ENCODE peak calls at places on chromosomes 6 and 20, in nine cellular contexts. J is adrenal gland, D is omental fat pad, N is stomach, T is GM12865, E is esophagus squamous epithelium, S is astrocyte, G is suprapubic skin, F is OCI-LY7. L is an unnamed sample.

GRCh38 chr6:125114248-125114858 is 39.2 kb upstream of the TPD52L1 start:
- DNase-seq in E (no peak), S (no peak), T (peak; percentile 44), F (peak; percentile 41), G (no peak), N (peak; percentile 68), J (peak; percentile 53), D (peak; percentile 64), L (peak; percentile 28)

GRCh38 chr6:157045831-157046454 is 268.8 kb downstream of the ARID1B start:
- DNase-seq in G (no peak), F (no peak), N (no peak), J (no peak), E (no peak), T (no peak), S (peak; percentile 79), D (no peak), L (no peak)

GRCh38 chr6:17242087-17242486 is 39.1 kb upstream of the RBM24 start:
- DNase-seq in N (no peak), S (no peak), E (no peak), D (no peak), J (no peak), T (no peak), G (no peak), F (no peak), L (no peak)

GRCh38 chr20:45823949-45824835 is 2.9 kb downstream of the TNNC2 start:
- DNase-seq in J (peak; percentile 78), F (peak; percentile 59), T (peak; percentile 52), E (no peak), N (peak; percentile 62), G (no peak), S (no peak), D (no peak), L (peak; percentile 59)

GRCh38 chr20:34953960-34954359 is 1.6 kb downstream of the GSS start:
- DNase-seq in S (no peak), D (no peak), T (no peak), F (no peak), N (no peak), E (no peak), J (no peak), G (no peak), L (no peak)

GRCh38 chr20:62651285-62652021 is 9.2 kb downstream of the SLCO4A1 start:
- DNase-seq in T (peak; percentile 96), S (no peak), G (peak; percentile 88), D (peak; percentile 69), J (peak; percentile 83), E (peak; percentile 36), N (peak; percentile 88), F (peak; percentile 71), L (peak; percentile 93)

GRCh38 chr6:53067307-53067706 is 2.1 kb downstream of the FBXO9 start:
- DNase-seq in F (no peak), E (no peak), J (no peak), S (no peak), D (no peak), N (no peak), G (no peak), T (no peak), L (no peak)

GRCh38 chr6:20159781-20160540 is 52.3 kb downstream of the MBOAT1 start:
- DNase-seq in S (peak; percentile 23), G (no peak), T (no peak), D (no peak), F (no peak), E (no peak), J (no peak), N (no peak), L (no peak)

GRCh38 chr20:973785-974194 is 28.3 kb downstream of the RSPO4 start:
- DNase-seq in E (no peak), F (peak; percentile 66), T (peak; percentile 63), N (no peak), J (no peak), G (no peak), D (no peak), S (no peak), L (peak; percentile 77)

GRCh38 chr20:43015566-43015965 is 174.1 kb downstream of the PTPRT start:
- DNase-seq in F (no peak), J (no peak), D (no peak), E (no peak), G (no peak), S (no peak), N (no peak), T (no peak), L (no peak)

GRCh38 chr6:48628316-48628715 is 517.3 kb upstream of the PTCHD4 start:
- DNase-seq in T (no peak), E (no peak), J (no peak), F (no peak), D (no peak), S (peak; percentile 54), G (no peak), N (no peak), L (no peak)

GRCh38 chr6:166439366-166440091 is 56.8 kb upstream of the MPC1 start:
- DNase-seq in G (no peak), N (no peak), E (no peak), F (no peak), T (no peak), D (no peak), J (peak; percentile 27), S (no peak), L (no peak)

GRCh38 chr6:106469882-106470281 is 109.4 kb downstream of the CRYBG1 start:
- DNase-seq in D (no peak), E (no peak), J (no peak), T (no peak), G (no peak), N (no peak), F (no peak), S (no peak), L (no peak)

GRCh38 chr6:106466211-106466610 is 105.7 kb downstream of the CRYBG1 start:
- DNase-seq in E (no peak), N (no peak), S (no peak), T (no peak), J (no peak), D (no peak), G (no peak), F (no peak), L (no peak)

GRCh38 chr6:106470316-106470715 is 109.8 kb downstream of the CRYBG1 start:
- DNase-seq in D (no peak), J (no peak), S (no peak), E (no peak), T (no peak), F (no peak), N (no peak), G (no peak), L (no peak)

GRCh38 chr6:106470811-106471210 is 110.3 kb downstream of the CRYBG1 start:
- DNase-seq in S (peak; percentile 44), T (no peak), J (no peak), F (no peak), E (no peak), N (no peak), G (no peak), D (no peak), L (no peak)

DNA sequence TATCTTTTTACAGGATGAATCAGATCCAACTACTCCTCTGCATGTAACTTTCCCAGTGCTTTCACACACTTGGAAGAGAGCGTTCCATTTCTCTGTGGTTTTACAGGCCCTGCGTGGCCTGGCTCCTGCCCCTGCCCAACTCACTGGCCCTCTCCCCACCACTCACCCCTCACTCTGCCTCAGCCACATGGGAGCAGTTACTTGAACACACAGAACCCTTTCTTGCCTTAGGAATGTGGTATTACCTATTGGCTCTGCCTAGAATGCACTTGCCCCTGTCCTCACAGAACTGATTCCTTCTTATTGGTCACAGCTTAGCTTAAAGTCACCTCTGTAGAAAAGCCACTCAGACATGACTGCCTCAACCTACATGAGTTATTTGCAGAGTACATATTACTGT is 108.4 kb downstream of the CRYBG1 start:
- DNase-seq in E (no peak), T (no peak), N (no peak), F (no peak), G (no peak), D (no peak), J (no peak), S (no peak), L (no peak)
- TF ChIP-seq CTCF in E (no peak), T (no peak), N (no peak), F (no peak), G (no peak), D (no peak), J (no peak), S (no peak), L (no peak)

GRCh38 chr6:139374357-139375238 is at the start of gene CITED2:
- DNase-seq in F (peak; percentile 95), T (peak; percentile 98), E (peak; percentile 68), S (peak; percentile 88), G (peak; percentile 96), J (peak; percentile 96), D (peak; percentile 89), N (peak; percentile 95), L (peak; percentile 88)
- TF ChIP-seq CTCF in F (no peak), T (no peak), E (peak; percentile 51), S (no peak), G (peak; percentile 16), J (no peak), D (no peak), N (peak; percentile 32), L (no peak)

GRCh38 chr6:149864578-149865535 is 698 bp upstream of the LRP11 start:
- DNase-seq in T (peak; percentile 54), J (peak; percentile 52), N (peak; percentile 41), S (peak; percentile 48), E (no peak), D (no peak), F (peak; percentile 81), G (no peak), L (peak; percentile 71)
- TF ChIP-seq CTCF in T (peak; percentile 51), J (peak; percentile 60), N (peak; percentile 62), S (peak; percentile 82), E (peak; percentile 74), D (no peak), F (peak; percentile 92), G (peak; percentile 53), L (peak; percentile 49)

GRCh38 chr6:119243657-119244056 is 105.9 kb downstream of the MAN1A1 start:
- DNase-seq in G (no peak), E (no peak), J (no peak), S (no peak), T (no peak), F (no peak), N (no peak), D (no peak), L (no peak)

GRCh38 chr6:119243037-119243436 is 106.5 kb downstream of the MAN1A1 start:
- DNase-seq in E (no peak), T (no peak), N (no peak), D (no peak), J (no peak), S (no peak), F (no peak), G (no peak), L (no peak)

GRCh38 chr6:119240257-119241123 is 109.1 kb downstream of the MAN1A1 start:
- DNase-seq in E (no peak), G (no peak), J (no peak), N (no peak), S (peak; percentile 6), T (no peak), F (no peak), D (no peak), L (no peak)

GRCh38 chr6:119241540-119242309 is 107.8 kb downstream of the MAN1A1 start:
- DNase-seq in F (no peak), S (no peak), N (no peak), T (no peak), D (no peak), G (no peak), E (no peak), J (no peak), L (no peak)

DNA sequence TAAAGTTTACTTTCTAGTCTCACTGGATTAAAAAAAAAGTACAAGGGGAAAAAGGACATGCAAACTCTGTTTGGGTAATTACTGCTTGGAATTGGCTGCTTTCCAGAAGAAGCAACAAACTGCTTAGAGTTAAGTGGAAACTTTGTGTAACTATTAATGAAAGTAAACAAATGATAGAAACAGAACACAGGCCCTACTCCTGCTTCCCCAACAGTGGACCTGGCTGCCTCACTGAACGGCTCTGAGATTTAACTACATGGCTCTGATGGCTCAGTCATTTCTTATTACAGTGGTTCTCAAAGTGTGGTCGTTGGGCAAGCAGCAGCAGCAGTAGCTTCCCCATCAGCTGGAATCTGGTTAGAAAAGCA is 108.5 kb downstream of the MAN1A1 start:
- DNase-seq in N (no peak), G (no peak), D (no peak), F (no peak), J (no peak), T (peak; percentile 1), E (no peak), S (peak; percentile 17), L (no peak)
- TF ChIP-seq CTCF in N (no peak), G (no peak), D (no peak), F (no peak), J (no peak), T (no peak), E (no peak), S (no peak), L (no peak)